ENCODE peak calls at places on chromosomes 12 and 14, in five cellular contexts. G is NT2/D1, K is HepG2, V is GM12878, M is H1. D is an unnamed sample.
A peak's percentile ranks its signal among the peaks of the same experiment; 100 is the strongest.

GRCh38 chr12:15520083-15520482 is 197.8 kb downstream of the PTPRO start:
- DNase-seq in K (no peak), G (no peak), V (no peak), M (no peak), D (no peak)

GRCh38 chr12:103930787-103931536 is 752 bp downstream of the HSP90B1 start:
- DNase-seq in V (no peak), G (no peak), M (no peak), K (peak; percentile 13), D (peak; percentile 16)

GRCh38 chr14:94555991-94556390 is 5.3 kb upstream of the SERPINA4 start:
- DNase-seq in G (no peak), K (no peak), M (no peak), V (no peak), D (no peak)

GRCh38 chr12:131901431-131902331 is 7.3 kb downstream of the ULK1 start:
- DNase-seq in M (no peak), K (no peak), G (no peak), V (no peak), D (no peak)

GRCh38 chr12:46998811-46999368 is 80.5 kb upstream of the PCED1B start:
- DNase-seq in V (no peak), M (no peak), K (no peak), G (no peak), D (no peak)

GRCh38 chr12:99154264-99154982 is 493.1 kb upstream of the GARIN6 start:
- DNase-seq in V (no peak), G (no peak), K (no peak), M (no peak), D (no peak)

GRCh38 chr12:86551146-86551571 is 295.0 kb upstream of the MGAT4C start:
- DNase-seq in M (no peak), V (no peak), K (no peak), G (no peak), D (no peak)

GRCh38 chr12:7486512-7486911 is 17.1 kb downstream of the CD163 start:
- DNase-seq in K (no peak), G (no peak), M (no peak), V (no peak), D (no peak)

GRCh38 chr14:90674043-90674670 is 142.1 kb downstream of the TTC7B start:
- DNase-seq in K (no peak), M (no peak), V (no peak), G (no peak), D (no peak)

GRCh38 chr12:71746983-71747611 is 7.6 kb upstream of the RAB21 start:
- DNase-seq in V (peak; percentile 45), K (peak; percentile 66), M (no peak), G (peak; percentile 40), D (peak; percentile 51)

GRCh38 chr12:69779928-69780327 is 41.3 kb downstream of the RAB3IP start:
- DNase-seq in M (peak; percentile 54), V (no peak), G (peak; percentile 74), K (no peak), D (peak; percentile 16)

GRCh38 chr14:22549304-22549962 is 39.6 kb downstream of the DAD1 start:
- DNase-seq in M (no peak), G (no peak), K (no peak), V (no peak), D (no peak)

GRCh38 chr12:52924764-52925716 is 20.2 kb upstream of the KRT8 start:
- DNase-seq in V (no peak), K (peak; percentile 76), M (no peak), G (no peak), D (no peak)

GRCh38 chr14:74871819-74872218 is 4.1 kb downstream of the PROX2 start:
- DNase-seq in M (no peak), K (no peak), G (no peak), V (no peak), D (no peak)

GRCh38 chr14:44963775-44964380 is 1.9 kb downstream of the TOGARAM1 start:
- DNase-seq in G (no peak), K (peak; percentile 41), V (no peak), M (no peak), D (no peak)

GRCh38 chr12:47905313-47905730 is 528 bp upstream of the VDR start:
- DNase-seq in G (peak; percentile 47), V (no peak), M (peak; percentile 61), K (no peak), D (peak; percentile 61)

GRCh38 chr12:30823140-30823669 is 68.5 kb upstream of the CAPRIN2 start:
- DNase-seq in V (no peak), M (no peak), K (no peak), G (peak; percentile 58), D (no peak)

GRCh38 chr12:66600805-66601392 is 78.0 kb downstream of the GRIP1 start:
- DNase-seq in K (no peak), V (no peak), G (no peak), M (no peak), D (no peak)

GRCh38 chr12:82057770-82058169 is 298.6 kb upstream of the PPFIA2 start:
- DNase-seq in M (no peak), K (no peak), G (no peak), V (no peak), D (no peak)

GRCh38 chr12:102913453-102914226 is 3.4 kb downstream of the PAH start:
- DNase-seq in M (no peak), K (no peak), V (no peak), G (no peak), D (no peak)

GRCh38 chr12:101933866-101934514 is 56.6 kb downstream of the DRAM1 start:
- DNase-seq in M (no peak), K (no peak), G (no peak), V (no peak), D (no peak)

GRCh38 chr14:52878946-52879345 is 71.9 kb downstream of the FERMT2 start:
- DNase-seq in V (no peak), M (no peak), K (no peak), G (no peak), D (no peak)

GRCh38 chr14:99681832-99682148 is 2.3 kb upstream of the CYP46A1 start:
- DNase-seq in G (no peak), V (no peak), M (no peak), K (no peak), D (no peak)

GRCh38 chr12:120639771-120640721 is at the start of gene CABP1:
- DNase-seq in M (peak; percentile 36), K (peak; percentile 7), V (no peak), G (no peak), D (peak; percentile 73)

GRCh38 chr12:6967548-6968100 is 2.8 kb downstream of the PHB2 start:
- DNase-seq in V (no peak), G (no peak), K (no peak), M (no peak), D (no peak)

GRCh38 chr14:32417956-32418552 is 89.0 kb downstream of the AKAP6 start:
- DNase-seq in M (no peak), V (no peak), G (no peak), K (no peak), D (no peak)

GRCh38 chr12:103901518-103902173 is 28.6 kb upstream of the HSP90B1 start:
- DNase-seq in K (no peak), G (no peak), V (no peak), M (no peak), D (no peak)

GRCh38 chr12:2682301-2683282 is 112.2 kb upstream of the FKBP4 start:
- DNase-seq in V (no peak), K (peak; percentile 59), M (no peak), G (peak; percentile 77), D (no peak)

GRCh38 chr12:113322353-113322752 is 12.6 kb downstream of the SLC8B1 start:
- DNase-seq in K (no peak), M (no peak), V (no peak), G (no peak), D (no peak)

GRCh38 chr12:119546340-119546739 is 47.2 kb upstream of the TMEM233 start:
- DNase-seq in G (no peak), M (no peak), K (no peak), V (no peak), D (no peak)

GRCh38 chr12:21502164-21502496 is 541 bp downstream of the GOLT1B start:
- DNase-seq in M (no peak), V (peak; percentile 1), K (peak; percentile 11), G (no peak), D (no peak)

GRCh38 chr14:85580536-85581165 is 50.7 kb downstream of the FLRT2 start:
- DNase-seq in V (no peak), G (no peak), M (no peak), K (no peak), D (no peak)

GRCh38 chr14:55412686-55413085 is 1.1 kb upstream of the ATG14 start:
- DNase-seq in M (no peak), G (no peak), K (no peak), V (no peak), D (no peak)

GRCh38 chr12:5807090-5807414 is 138.0 kb downstream of the ANO2 start:
- DNase-seq in K (no peak), M (no peak), V (no peak), G (no peak), D (no peak)

GRCh38 chr12:12294215-12295005 is 27.6 kb upstream of the LRP6 start:
- DNase-seq in V (no peak), K (no peak), G (peak; percentile 68), M (no peak), D (no peak)

GRCh38 chr14:91060472-91061308 is at the start of gene RPS6KA5:
- DNase-seq in K (peak; percentile 100), M (peak; percentile 99), G (peak; percentile 97), V (peak; percentile 100), D (peak; percentile 93)

GRCh38 chr12:1632702-1633101 is 3.7 kb downstream of the WNT5B start:
- DNase-seq in M (no peak), V (no peak), K (no peak), G (no peak), D (no peak)

GRCh38 chr14:94751321-94751720 is 18.6 kb downstream of the GSC start:
- DNase-seq in K (no peak), M (no peak), V (no peak), G (no peak), D (no peak)

GRCh38 chr14:103398427-103399195 is 13.4 kb downstream of the MARK3 start:
- DNase-seq in K (no peak), M (no peak), G (no peak), V (no peak), D (no peak)
- TF ChIP-seq SUZ12 in K (no peak), M (no peak), G (no peak), V (no peak), D (no peak)

GRCh38 chr12:54378791-54379400 is 5.6 kb downstream of the ZNF385A start:
- DNase-seq in V (no peak), K (peak; percentile 29), G (no peak), M (no peak), D (peak; percentile 79)
- TF ChIP-seq SUZ12 in V (no peak), K (no peak), G (no peak), M (no peak), D (no peak)

GRCh38 chr12:18391136-18391535 is 129.8 kb downstream of the PIK3C2G start:
- DNase-seq in G (no peak), K (no peak), V (no peak), M (no peak), D (no peak)
- TF ChIP-seq SUZ12 in G (no peak), K (no peak), V (no peak), M (no peak), D (no peak)

DNA sequence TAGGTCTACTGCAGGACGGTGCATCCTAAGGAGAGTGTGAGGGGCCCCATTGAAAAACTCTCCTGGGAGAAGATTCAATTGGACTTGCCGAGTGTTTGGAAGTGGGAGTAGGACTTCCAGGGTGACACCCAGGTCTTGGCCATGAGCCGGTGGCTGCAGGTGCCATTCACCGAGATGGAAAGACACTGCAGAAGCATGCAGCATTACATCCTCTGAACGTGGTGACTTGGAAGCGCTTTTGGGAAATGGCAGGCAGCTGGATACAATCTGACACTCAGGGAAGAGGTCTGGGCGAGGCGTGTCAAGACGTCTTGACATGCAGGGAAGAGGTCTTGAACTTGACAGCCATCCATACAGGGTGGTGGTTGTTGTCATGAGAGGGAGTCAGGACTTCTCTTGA is 126.9 kb downstream of the PAPOLA start:
- DNase-seq in G (no peak), K (no peak), V (no peak), M (no peak), D (no peak)
- TF ChIP-seq SUZ12 in G (no peak), K (no peak), V (no peak), M (no peak), D (no peak)

GRCh38 chr12:121905746-121906145 is 12.6 kb upstream of the CFAP251 start:
- DNase-seq in V (no peak), M (no peak), G (no peak), K (no peak), D (no peak)
- TF ChIP-seq SUZ12 in V (no peak), M (no peak), G (no peak), K (no peak), D (no peak)

D was measured in HEK293T.